ENCODE peak calls at places on chromosomes 11 and 22, in five cellular contexts. One of them, this sample, is unnamed.

GRCh38 chr11:48013269-48013901 is 33.0 kb downstream of the PTPRJ start:
- DNase-seq in cardiac muscle cell: no peak
- DNase-seq in tibial nerve: no peak
- DNase-seq in neural progenitor cell: no peak
- DNase-seq in A549: peak
- DNase-seq in this sample: no peak

GRCh38 chr22:20111045-20111688 is 4.7 kb upstream of the RANBP1 start:
- DNase-seq in tibial nerve: no peak
- DNase-seq in neural progenitor cell: peak
- DNase-seq in cardiac muscle cell: peak
- DNase-seq in A549: peak
- DNase-seq in this sample: no peak

GRCh38 chr11:58905716-58906547 is 33.4 kb upstream of the GLYATL1 start:
- DNase-seq in A549: peak
- DNase-seq in tibial nerve: peak
- DNase-seq in cardiac muscle cell: peak
- DNase-seq in neural progenitor cell: peak
- DNase-seq in this sample: peak

GRCh38 chr11:62601114-62601363 is 626 bp downstream of the MTA2 start:
- DNase-seq in neural progenitor cell: no peak
- DNase-seq in cardiac muscle cell: peak
- DNase-seq in A549: no peak
- DNase-seq in tibial nerve: no peak
- DNase-seq in this sample: no peak

GRCh38 chr22:21796863-21797262 is 61.3 kb upstream of the YPEL1 start:
- DNase-seq in cardiac muscle cell: no peak
- DNase-seq in A549: no peak
- DNase-seq in tibial nerve: no peak
- DNase-seq in neural progenitor cell: no peak
- DNase-seq in this sample: peak

GRCh38 chr11:114501901-114502300 is 57.8 kb downstream of the NXPE1 start:
- DNase-seq in cardiac muscle cell: no peak
- DNase-seq in A549: no peak
- DNase-seq in neural progenitor cell: no peak
- DNase-seq in tibial nerve: no peak
- DNase-seq in this sample: no peak

GRCh38 chr11:117334896-117335295 is 7.2 kb downstream of the CEP164 start:
- DNase-seq in neural progenitor cell: no peak
- DNase-seq in tibial nerve: no peak
- DNase-seq in A549: no peak
- DNase-seq in cardiac muscle cell: no peak
- DNase-seq in this sample: no peak

GRCh38 chr11:62508336-62509058 is 38.1 kb downstream of the AHNAK start:
- DNase-seq in cardiac muscle cell: peak
- DNase-seq in tibial nerve: peak
- DNase-seq in A549: peak
- DNase-seq in neural progenitor cell: peak
- DNase-seq in this sample: peak

GRCh38 chr11:95154514-95154913 is 64.9 kb downstream of the ENDOD1 start:
- DNase-seq in A549: peak
- DNase-seq in tibial nerve: no peak
- DNase-seq in cardiac muscle cell: peak
- DNase-seq in neural progenitor cell: peak
- DNase-seq in this sample: no peak

GRCh38 chr11:112320668-112321067 is 60.0 kb upstream of the PLET1 start:
- DNase-seq in tibial nerve: peak
- DNase-seq in neural progenitor cell: no peak
- DNase-seq in A549: no peak
- DNase-seq in cardiac muscle cell: peak
- DNase-seq in this sample: peak

GRCh38 chr11:20163778-20164133 is 3.5 kb upstream of the DBX1 start:
- DNase-seq in tibial nerve: no peak
- DNase-seq in neural progenitor cell: peak
- DNase-seq in cardiac muscle cell: no peak
- DNase-seq in A549: no peak
- DNase-seq in this sample: no peak

GRCh38 chr11:3644817-3645235 is at the start of gene ART1:
- DNase-seq in A549: peak
- DNase-seq in neural progenitor cell: no peak
- DNase-seq in cardiac muscle cell: peak
- DNase-seq in tibial nerve: no peak
- DNase-seq in this sample: no peak

GRCh38 chr22:37714634-37715033 is 17.8 kb downstream of the TRIOBP start:
- DNase-seq in neural progenitor cell: no peak
- DNase-seq in A549: no peak
- DNase-seq in tibial nerve: no peak
- DNase-seq in cardiac muscle cell: no peak
- DNase-seq in this sample: no peak
- H3K27ac ChIP-seq in neural progenitor cell: no peak
- H3K27ac ChIP-seq in A549: no peak
- H3K27ac ChIP-seq in tibial nerve: no peak
- H3K27ac ChIP-seq in cardiac muscle cell: no peak
- H3K27ac ChIP-seq in this sample: no peak

GRCh38 chr22:47194476-47195155 is 432.2 kb downstream of the TBC1D22A start:
- DNase-seq in cardiac muscle cell: no peak
- DNase-seq in A549: no peak
- DNase-seq in neural progenitor cell: no peak
- DNase-seq in tibial nerve: peak
- DNase-seq in this sample: peak
- H3K27ac ChIP-seq in cardiac muscle cell: no peak
- H3K27ac ChIP-seq in A549: no peak
- H3K27ac ChIP-seq in neural progenitor cell: no peak
- H3K27ac ChIP-seq in tibial nerve: no peak
- H3K27ac ChIP-seq in this sample: no peak

DNA sequence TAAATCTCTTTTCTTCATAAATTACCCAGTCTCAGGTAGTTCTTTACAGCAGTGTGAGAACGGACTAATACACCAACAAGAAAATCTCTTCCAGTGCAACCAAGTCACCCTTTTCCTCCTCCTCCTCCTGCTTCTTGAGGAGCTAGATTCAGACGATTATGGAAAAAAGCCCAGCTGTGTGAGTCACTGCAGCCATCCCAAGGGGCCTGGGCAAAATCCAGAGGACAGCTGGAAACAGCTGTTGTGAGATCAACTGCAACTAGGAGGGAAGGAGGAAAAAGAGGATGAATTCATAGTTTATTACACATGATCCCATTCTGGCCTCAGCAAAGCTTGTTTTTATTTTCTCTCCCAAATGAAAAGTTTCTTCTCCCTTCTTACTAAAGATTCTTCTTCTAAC is 32.9 kb downstream of the RBFOX2 start:
- DNase-seq in A549: no peak
- DNase-seq in neural progenitor cell: no peak
- DNase-seq in tibial nerve: peak
- DNase-seq in cardiac muscle cell: peak
- DNase-seq in this sample: peak
- H3K27ac ChIP-seq in A549: no peak
- H3K27ac ChIP-seq in neural progenitor cell: no peak
- H3K27ac ChIP-seq in tibial nerve: peak
- H3K27ac ChIP-seq in cardiac muscle cell: peak
- H3K27ac ChIP-seq in this sample: peak

GRCh38 chr22:27785818-27786217 is 15.7 kb downstream of the MN1 start:
- DNase-seq in tibial nerve: no peak
- DNase-seq in neural progenitor cell: no peak
- DNase-seq in A549: no peak
- DNase-seq in cardiac muscle cell: no peak
- DNase-seq in this sample: no peak
- H3K27ac ChIP-seq in tibial nerve: peak
- H3K27ac ChIP-seq in neural progenitor cell: no peak
- H3K27ac ChIP-seq in A549: no peak
- H3K27ac ChIP-seq in cardiac muscle cell: no peak
- H3K27ac ChIP-seq in this sample: peak

DNA sequence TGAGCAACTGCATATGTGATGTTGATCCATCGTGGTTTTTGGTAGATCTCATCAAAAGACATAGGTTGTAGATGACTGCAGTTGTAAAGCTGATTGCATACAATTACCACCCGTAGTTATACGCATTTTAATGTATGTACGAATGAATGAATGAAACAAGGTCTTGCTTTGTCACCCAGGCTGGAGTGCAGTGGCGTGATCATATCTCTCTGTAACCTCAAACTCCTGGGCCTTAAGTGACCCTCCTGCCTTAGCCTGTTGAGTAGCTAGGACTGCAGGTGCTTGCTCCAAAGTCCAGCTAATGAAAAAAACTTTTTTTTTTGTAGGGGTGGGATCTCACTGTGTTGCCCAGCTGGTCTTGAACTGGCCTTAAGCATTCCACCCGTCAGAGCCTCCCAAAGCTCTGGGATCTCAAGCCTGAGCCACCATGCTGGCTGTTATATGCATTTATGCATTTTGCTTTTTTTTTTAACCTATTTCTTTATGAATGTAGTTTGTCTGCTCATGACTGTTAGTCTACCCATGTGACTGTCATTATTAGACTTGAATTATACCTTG is 53.5 kb downstream of the PPP6R3 start:
- DNase-seq in cardiac muscle cell: no peak
- DNase-seq in tibial nerve: no peak
- DNase-seq in neural progenitor cell: no peak
- DNase-seq in A549: no peak
- DNase-seq in this sample: no peak
- H3K27ac ChIP-seq in cardiac muscle cell: no peak
- H3K27ac ChIP-seq in tibial nerve: no peak
- H3K27ac ChIP-seq in neural progenitor cell: no peak
- H3K27ac ChIP-seq in A549: no peak
- H3K27ac ChIP-seq in this sample: no peak

DNA sequence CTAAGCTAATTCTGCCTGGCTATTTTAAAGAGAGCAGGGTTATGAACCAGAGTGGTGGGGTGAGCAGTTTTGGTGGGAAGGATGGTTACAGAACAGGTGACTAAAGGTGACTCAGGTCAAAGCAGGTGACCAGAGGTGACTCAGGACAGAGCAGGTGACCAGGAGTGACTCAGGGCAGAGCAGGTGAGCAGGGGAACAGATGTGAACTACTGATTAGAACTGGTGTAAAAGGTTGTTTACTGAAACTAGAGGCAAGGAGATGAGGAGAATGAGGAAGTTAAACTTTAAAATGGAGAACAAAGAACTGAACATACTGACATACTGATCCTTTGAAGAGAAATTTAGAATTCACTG is 15.4 kb upstream of the HYLS1 start:
- DNase-seq in cardiac muscle cell: no peak
- DNase-seq in A549: no peak
- DNase-seq in neural progenitor cell: no peak
- DNase-seq in tibial nerve: no peak
- DNase-seq in this sample: no peak
- H3K27ac ChIP-seq in cardiac muscle cell: no peak
- H3K27ac ChIP-seq in A549: no peak
- H3K27ac ChIP-seq in neural progenitor cell: no peak
- H3K27ac ChIP-seq in tibial nerve: no peak
- H3K27ac ChIP-seq in this sample: no peak

DNA sequence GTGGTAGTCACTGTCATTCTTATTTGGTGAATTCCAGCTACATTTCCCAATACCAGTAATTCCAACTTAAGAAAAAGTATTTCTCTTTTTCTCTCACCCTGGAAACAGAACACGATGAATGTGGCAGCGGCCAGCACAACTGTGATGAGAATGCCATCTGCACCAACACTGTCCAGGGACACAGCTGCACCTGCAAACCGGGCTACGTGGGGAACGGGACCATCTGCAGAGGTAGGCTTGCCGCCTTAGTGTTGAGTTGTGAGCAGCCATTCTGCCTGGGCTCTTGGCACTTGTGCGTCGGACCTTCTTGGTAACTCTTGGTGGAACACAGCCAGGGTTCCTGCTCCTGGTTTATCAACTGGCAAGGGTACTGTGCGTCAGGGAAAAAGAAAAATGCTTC is 559.8 kb downstream of the NELL1 start:
- DNase-seq in tibial nerve: no peak
- DNase-seq in A549: no peak
- DNase-seq in cardiac muscle cell: no peak
- DNase-seq in neural progenitor cell: no peak
- DNase-seq in this sample: no peak
- H3K27ac ChIP-seq in tibial nerve: no peak
- H3K27ac ChIP-seq in A549: no peak
- H3K27ac ChIP-seq in cardiac muscle cell: no peak
- H3K27ac ChIP-seq in neural progenitor cell: no peak
- H3K27ac ChIP-seq in this sample: no peak

GRCh38 chr11:103061656-103062055 is 30.3 kb downstream of the DCUN1D5 start:
- DNase-seq in A549: no peak
- DNase-seq in neural progenitor cell: no peak
- DNase-seq in cardiac muscle cell: no peak
- DNase-seq in tibial nerve: no peak
- DNase-seq in this sample: no peak
- H3K27ac ChIP-seq in A549: no peak
- H3K27ac ChIP-seq in neural progenitor cell: no peak
- H3K27ac ChIP-seq in cardiac muscle cell: no peak
- H3K27ac ChIP-seq in tibial nerve: no peak
- H3K27ac ChIP-seq in this sample: no peak

GRCh38 chr22:23286296-23286695 is 106.0 kb downstream of the BCR start:
- DNase-seq in cardiac muscle cell: no peak
- DNase-seq in neural progenitor cell: no peak
- DNase-seq in tibial nerve: no peak
- DNase-seq in A549: no peak
- DNase-seq in this sample: no peak
- H3K27ac ChIP-seq in cardiac muscle cell: no peak
- H3K27ac ChIP-seq in neural progenitor cell: no peak
- H3K27ac ChIP-seq in tibial nerve: peak
- H3K27ac ChIP-seq in A549: no peak
- H3K27ac ChIP-seq in this sample: no peak

This sample was measured in right atrium auricular region.